ENCODE peak calls at places on chromosome 4, in eight cellular contexts. L, G, M, C, J, E, A and D are unnamed samples.

GRCh38 chr4:44701037-44701436 is 22.8 kb downstream of the GUF1 start:
- DNase-seq in C (no peak), A (no peak), E (no peak), M (no peak), G (no peak), J (no peak), L (no peak), D (no peak)

GRCh38 chr4:8152865-8153257 is 5.8 kb downstream of the ABLIM2 start:
- DNase-seq in J (no peak), M (no peak), A (no peak), L (no peak), G (no peak), C (no peak), E (no peak), D (no peak)

GRCh38 chr4:181566490-181566889 is 676.7 kb upstream of the TENM3 start:
- DNase-seq in C (no peak), A (no peak), J (no peak), L (no peak), M (no peak), E (no peak), G (no peak), D (no peak)

GRCh38 chr4:53489279-53489889 is 101.9 kb downstream of the LNX1 start:
- DNase-seq in G (peak; percentile 13), E (peak; percentile 82), C (no peak), J (no peak), A (peak; percentile 57), M (no peak), L (no peak), D (no peak)

GRCh38 chr4:16530688-16531635 is 304.7 kb upstream of the TAPT1 start:
- DNase-seq in G (peak; percentile 65), C (no peak), J (no peak), A (no peak), L (no peak), M (no peak), E (peak; percentile 67), D (no peak)

GRCh38 chr4:14924080-14924916 is 78.0 kb upstream of the CPEB2 start:
- DNase-seq in C (no peak), L (no peak), J (no peak), E (no peak), G (no peak), A (no peak), M (no peak), D (no peak)

GRCh38 chr4:6263541-6264540 is 5.8 kb upstream of the WFS1 start:
- DNase-seq in E (peak; percentile 64), G (peak; percentile 69), J (peak; percentile 68), L (peak; percentile 71), M (peak; percentile 63), A (peak; percentile 61), C (no peak), D (peak; percentile 57)

GRCh38 chr4:77100234-77100633 is 24.4 kb upstream of the CCNI start:
- DNase-seq in C (no peak), J (no peak), E (no peak), A (no peak), M (no peak), L (no peak), G (peak; percentile 83), D (peak; percentile 52)

GRCh38 chr4:44583393-44583792 is 68.0 kb downstream of the YIPF7 start:
- DNase-seq in A (peak; percentile 10), M (peak; percentile 47), C (no peak), E (peak; percentile 1), G (no peak), J (peak; percentile 62), L (peak; percentile 2), D (no peak)

GRCh38 chr4:174528226-174528625 is 5.9 kb upstream of the HPGD start:
- DNase-seq in J (no peak), E (no peak), G (no peak), A (no peak), M (no peak), C (no peak), L (no peak), D (no peak)

GRCh38 chr4:138901177-138901576 is 114.4 kb upstream of the NOCT start:
- DNase-seq in G (no peak), M (no peak), A (no peak), L (no peak), J (no peak), E (no peak), C (no peak), D (no peak)

GRCh38 chr4:153383131-153383530 is 38.6 kb downstream of the MND1 start:
- DNase-seq in L (no peak), E (no peak), M (no peak), A (no peak), C (no peak), J (no peak), G (peak; percentile 66), D (no peak)

GRCh38 chr4:11634283-11634682 is 205.6 kb upstream of the HS3ST1 start:
- DNase-seq in C (no peak), G (no peak), J (no peak), A (peak; percentile 35), L (no peak), M (no peak), E (no peak), D (no peak)

GRCh38 chr4:123430031-123430430 is 33.4 kb downstream of the SPRY1 start:
- DNase-seq in J (no peak), C (no peak), A (no peak), M (no peak), L (no peak), G (no peak), E (no peak), D (no peak)

GRCh38 chr4:76526585-76526990 is 91.6 kb downstream of the SHROOM3 start:
- DNase-seq in G (no peak), L (no peak), J (no peak), M (no peak), C (no peak), E (no peak), A (peak; percentile 35), D (peak; percentile 15)

GRCh38 chr4:133594246-133595207 is 445.4 kb downstream of the PCDH10 start:
- DNase-seq in J (peak; percentile 20), G (peak; percentile 8), A (peak; percentile 7), L (no peak), M (no peak), C (no peak), E (peak; percentile 5), D (no peak)

GRCh38 chr4:182803235-182803634 is 114.0 kb downstream of the DCTD start:
- DNase-seq in C (no peak), M (no peak), J (no peak), E (no peak), L (no peak), A (no peak), G (no peak), D (no peak)

GRCh38 chr4:102610007-102610406 is 108.8 kb downstream of the NFKB1 start:
- DNase-seq in A (peak; percentile 22), C (no peak), E (no peak), G (peak; percentile 18), L (peak; percentile 38), J (no peak), M (peak; percentile 64), D (no peak)

GRCh38 chr4:83658806-83659205 is 122.9 kb downstream of the GPAT3 start:
- DNase-seq in L (no peak), E (peak; percentile 11), J (no peak), M (no peak), G (no peak), A (no peak), C (no peak), D (no peak)

GRCh38 chr4:10093273-10093621 is 23.4 kb downstream of the WDR1 start:
- DNase-seq in J (no peak), L (no peak), G (no peak), A (no peak), C (no peak), E (no peak), M (no peak), D (no peak)
- H4K20me1 ChIP-seq in J (peaks cover 21% of the 10 kb centered on the region), L (peaks cover 3% of the 10 kb centered on the region), G (no peaks in the 10 kb centered on the region), A (no peaks in the 10 kb centered on the region), C (peaks cover 36% of the 10 kb centered on the region), E (no peaks in the 10 kb centered on the region), M (peaks cover 47% of the 10 kb centered on the region), D (peaks cover 32% of the 10 kb centered on the region)

DNA sequence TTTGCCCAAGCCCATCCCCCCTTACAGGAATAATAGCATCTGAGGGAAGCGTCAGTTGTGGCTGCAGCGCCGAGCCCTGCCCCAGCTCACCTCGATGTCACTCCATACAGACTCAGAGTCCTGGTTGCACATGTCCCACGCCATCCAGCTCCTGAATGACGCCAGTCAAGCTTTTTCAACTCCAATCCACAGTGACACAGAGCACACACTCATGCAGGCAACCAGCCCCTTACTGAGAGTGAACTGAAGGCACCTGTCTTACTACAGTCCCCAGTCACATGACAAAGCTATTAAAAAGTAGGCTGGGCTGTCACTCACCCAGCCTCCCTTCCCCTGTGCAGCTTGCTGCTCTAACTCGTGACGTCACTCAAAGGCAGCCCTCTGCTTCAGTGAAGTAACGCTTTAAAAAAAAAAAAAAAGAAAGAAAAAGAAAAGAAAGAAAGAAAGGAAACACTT is at the start of gene PPARGC1A:
- DNase-seq in M (no peak), L (no peak), E (peak; percentile 45), G (no peak), C (peak; percentile 1), J (peak; percentile 27), A (no peak), D (no peak)
- H3K4me3 ChIP-seq in M (no peak within 1 kb of the TSS), L (no peak within 1 kb of the TSS), E (peak within 1 kb of the TSS; percentile 73), G (no peak within 1 kb of the TSS), C (peak within 1 kb of the TSS; percentile 3), J (peak within 1 kb of the TSS; percentile 10), A (peak within 1 kb of the TSS; percentile 46), D (no peak within 1 kb of the TSS)

DNA sequence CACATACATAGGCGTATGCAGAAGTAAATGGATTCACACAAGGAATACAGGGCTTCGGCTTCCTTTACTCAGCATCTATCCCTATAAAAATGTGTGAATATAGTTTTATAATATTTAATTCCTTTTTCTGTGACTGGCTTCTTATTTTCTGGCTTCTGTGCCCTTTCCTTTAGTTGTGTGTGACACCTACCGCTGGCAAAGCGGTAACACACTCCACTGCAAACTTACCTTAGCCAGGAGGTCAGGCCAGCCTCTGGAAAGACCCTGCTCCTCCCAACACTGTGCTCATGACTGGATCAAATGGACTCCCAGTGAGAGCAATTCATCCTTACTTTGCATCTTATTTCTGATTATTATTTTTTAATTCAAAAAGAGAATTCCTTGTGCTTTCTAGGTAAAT is 244.2 kb downstream of the ANK2 start:
- DNase-seq in E (peak; percentile 66), G (no peak), C (no peak), M (no peak), L (no peak), J (peak; percentile 26), A (no peak), D (no peak)
- H3K4me2 ChIP-seq in E (peak overlapping the region; percentile 92), G (no peak overlapping the region), C (no peak overlapping the region), M (no peak overlapping the region), L (no peak overlapping the region), J (peak overlapping the region; percentile 65), A (no peak overlapping the region), D (no peak overlapping the region)

DNA sequence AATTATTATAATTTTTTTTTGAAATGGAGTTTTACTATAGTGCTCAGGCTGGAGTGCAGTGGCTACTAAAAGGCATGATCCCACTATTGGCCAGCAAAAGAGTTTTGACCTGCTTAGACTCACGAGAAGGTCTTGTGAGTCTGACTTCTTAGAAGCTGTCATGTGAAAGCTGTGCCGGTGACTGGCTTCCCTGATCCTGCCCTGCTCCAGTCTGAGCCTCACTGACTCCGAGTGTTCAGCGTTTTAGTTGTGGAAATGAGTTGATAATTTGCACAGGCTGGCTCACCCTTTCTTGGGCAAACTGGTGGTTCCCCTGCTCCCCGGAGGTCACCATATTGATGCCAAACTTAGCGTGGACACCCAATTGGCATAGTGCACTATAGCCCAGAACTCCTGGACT is 16.4 kb upstream of the CXCL8 start:
- DNase-seq in J (no peak), E (no peak), L (no peak), M (no peak), G (no peak), C (no peak), A (no peak), D (no peak)
- H4K20me1 ChIP-seq in J (no peaks in the 10 kb centered on the region), E (no peaks in the 10 kb centered on the region), L (no peaks in the 10 kb centered on the region), M (no peaks in the 10 kb centered on the region), G (no peaks in the 10 kb centered on the region), C (no peaks in the 10 kb centered on the region), A (no peaks in the 10 kb centered on the region), D (no peaks in the 10 kb centered on the region)

GRCh38 chr4:98262431-98262830 is 1.2 kb downstream of the RAP1GDS1 start:
- DNase-seq in A (no peak), J (peak; percentile 8), C (no peak), L (peak; percentile 17), G (no peak), E (peak; percentile 30), M (peak; percentile 55), D (no peak)
- H3K4me3 ChIP-seq in A (peak overlapping the region; percentile 82), J (peak overlapping the region; percentile 93), C (peak overlapping the region; percentile 74), L (peak overlapping the region; percentile 98), G (peak overlapping the region; percentile 74), E (peak overlapping the region; percentile 91), M (peak overlapping the region; percentile 96), D (peak overlapping the region; percentile 88)